ENCODE peak calls at places on chromosomes 11 and 22, in seven cellular contexts. U, E, N, H, P, T and Z are unnamed samples.

GRCh38 chr11:2393111-2393868 is 7.3 kb upstream of the TSSC4 start:
- DNase-seq in E (no peak), U (no peak), N (no peak), P (peak; percentile 72), T (no peak), H (no peak), Z (no peak)

GRCh38 chr22:41929158-41929896 is 2.7 kb upstream of the TNFRSF13C start:
- DNase-seq in H (no peak), P (no peak), U (no peak), N (peak; percentile 67), T (no peak), E (peak; percentile 62), Z (no peak)

GRCh38 chr11:4748435-4748834 is 21.3 kb downstream of the OR51F1 start:
- DNase-seq in P (no peak), H (no peak), E (no peak), T (no peak), U (no peak), N (no peak), Z (no peak)

GRCh38 chr11:5449432-5449831 is 309 bp downstream of the OR51I2 start:
- DNase-seq in N (no peak), E (no peak), H (no peak), P (no peak), U (no peak), T (no peak), Z (no peak)

GRCh38 chr11:69443968-69444364 is 37.5 kb upstream of the LINC01488 start:
- DNase-seq in U (no peak), N (peak; percentile 63), H (no peak), T (no peak), P (no peak), E (no peak), Z (no peak)

GRCh38 chr11:95415837-95416288 is 184.9 kb upstream of the SESN3 start:
- DNase-seq in H (peak; percentile 76), E (no peak), P (no peak), T (no peak), U (no peak), N (no peak), Z (no peak)

GRCh38 chr11:111012497-111012896 is 233.0 kb upstream of the POU2AF2 start:
- DNase-seq in P (no peak), U (no peak), E (no peak), H (no peak), T (no peak), N (no peak), Z (no peak)

GRCh38 chr11:31106963-31107576 is 262.5 kb downstream of the DCDC1 start:
- DNase-seq in U (peak; percentile 14), T (peak; percentile 69), P (no peak), E (peak; percentile 49), H (peak; percentile 85), N (no peak), Z (no peak)